ENCODE peak calls at places on chromosomes 6 and 20, in seven cellular contexts. S is HCT116, K is GM23248, V is OCI-LY7, U is MM.1S, R is neural progenitor cell, N is hepatocyte. H is an unnamed sample.

GRCh38 chr20:8589956-8590355 is 457.9 kb downstream of the PLCB1 start:
- DNase-seq in K (no peak), V (no peak), U (no peak), S (no peak), N (no peak), R (no peak), H (no peak)

GRCh38 chr6:113246186-113246585 is 611.0 kb upstream of the MARCKS start:
- DNase-seq in U (no peak), R (no peak), N (no peak), S (no peak), V (no peak), K (no peak), H (no peak)

GRCh38 chr6:21949211-21949801 is 347.5 kb downstream of the PRL start:
- DNase-seq in R (no peak), N (peak; percentile 52), V (no peak), U (no peak), K (no peak), S (no peak), H (no peak)

GRCh38 chr6:44004625-44005506 is 122.4 kb downstream of the MRPL14 start:
- DNase-seq in R (no peak), K (peak; percentile 35), S (no peak), U (no peak), N (no peak), V (peak; percentile 35), H (no peak)

GRCh38 chr6:43706788-43707187 is 19.2 kb upstream of the MRPS18A start:
- DNase-seq in R (no peak), K (no peak), U (peak; percentile 22), N (no peak), S (no peak), V (no peak), H (no peak)

GRCh38 chr6:25447570-25447929 is 168.4 kb downstream of the CARMIL1 start:
- DNase-seq in K (no peak), R (no peak), U (no peak), V (no peak), N (no peak), S (no peak), H (no peak)

GRCh38 chr6:105137388-105137787 is 42.4 kb downstream of the POPDC3 start:
- DNase-seq in R (peak; percentile 33), V (no peak), N (peak; percentile 7), K (peak; percentile 57), S (no peak), U (no peak), H (peak; percentile 24)

GRCh38 chr6:8182209-8182845 is 80.0 kb upstream of the EEF1E1 start:
- DNase-seq in K (peak; percentile 75), U (no peak), N (no peak), R (no peak), S (no peak), V (no peak), H (no peak)

GRCh38 chr20:61044499-61044898 is 207.6 kb upstream of the CDH4 start:
- DNase-seq in U (no peak), K (peak; percentile 2), R (peak; percentile 18), V (no peak), N (no peak), S (no peak), H (peak; percentile 19)

GRCh38 chr6:137489410-137490371 is 4.5 kb downstream of the OLIG3 start:
- DNase-seq in N (no peak), U (no peak), S (no peak), R (peak; percentile 78), K (no peak), V (no peak), H (peak; percentile 71)

GRCh38 chr6:74741608-74742007 is 464.2 kb downstream of the COL12A1 start:
- DNase-seq in V (no peak), U (no peak), R (no peak), S (no peak), N (no peak), K (no peak), H (peak; percentile 7)

GRCh38 chr6:30828027-30828962 is 56.0 kb upstream of the DDR1 start:
- DNase-seq in R (peak; percentile 85), S (no peak), U (peak; percentile 58), V (peak; percentile 77), K (peak; percentile 93), N (peak; percentile 93), H (peak; percentile 87)

GRCh38 chr6:144745434-144745833 is 460.3 kb downstream of the UTRN start:
- DNase-seq in K (no peak), R (no peak), U (no peak), S (no peak), N (no peak), V (no peak), H (no peak)

GRCh38 chr20:41308726-41309413 is 8.7 kb downstream of the ZHX3 start:
- DNase-seq in U (no peak), R (no peak), V (no peak), K (peak; percentile 65), N (no peak), S (no peak), H (no peak)

DNA sequence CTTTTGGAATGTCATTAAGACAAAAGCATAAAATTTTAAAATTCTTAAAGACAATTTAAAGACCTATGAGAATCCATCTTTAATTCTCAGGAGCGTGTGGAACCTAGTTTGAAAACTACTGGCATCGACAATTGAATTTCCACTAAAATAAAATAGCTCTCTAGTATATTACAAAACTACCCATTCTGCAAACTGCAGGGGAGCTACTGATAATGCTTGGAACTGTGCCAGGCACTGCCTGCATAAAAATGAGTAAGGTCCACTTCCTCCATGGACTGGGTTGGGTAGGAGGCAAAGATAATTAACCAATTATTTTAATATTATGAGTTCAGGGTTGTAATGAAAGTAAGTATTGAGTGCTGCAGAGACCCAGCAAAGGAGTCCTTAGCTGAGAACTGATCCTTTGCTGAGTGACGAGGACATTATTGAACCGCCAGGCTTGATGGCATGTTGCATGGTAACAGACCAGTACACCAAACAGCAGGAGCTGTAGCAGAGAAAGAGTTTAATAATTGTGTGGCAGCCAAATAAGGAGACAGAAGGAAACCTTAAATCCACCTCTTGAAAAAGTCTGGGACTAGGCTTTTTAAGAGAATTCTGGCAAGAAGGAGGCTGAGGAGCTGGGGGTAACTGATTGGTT is 261.3 kb downstream of the ESR1 start:
- DNase-seq in U (no peak), R (no peak), V (no peak), S (no peak), K (no peak), N (no peak), H (no peak)
- TF ChIP-seq EZH2phosphoT487 in U (no peak), R (no peak), V (no peak), S (no peak), K (no peak), N (no peak), H (no peak)

GRCh38 chr20:59586613-59587012 is 17.7 kb upstream of the PHACTR3 start:
- DNase-seq in R (no peak), S (no peak), V (no peak), U (no peak), N (no peak), K (no peak), H (no peak)
- H3K4me3 ChIP-seq in R (no peak overlapping the region), S (no peak overlapping the region), V (no peak overlapping the region), U (no peak overlapping the region), N (no peak overlapping the region), K (no peak overlapping the region), H (no peak overlapping the region)

DNA sequence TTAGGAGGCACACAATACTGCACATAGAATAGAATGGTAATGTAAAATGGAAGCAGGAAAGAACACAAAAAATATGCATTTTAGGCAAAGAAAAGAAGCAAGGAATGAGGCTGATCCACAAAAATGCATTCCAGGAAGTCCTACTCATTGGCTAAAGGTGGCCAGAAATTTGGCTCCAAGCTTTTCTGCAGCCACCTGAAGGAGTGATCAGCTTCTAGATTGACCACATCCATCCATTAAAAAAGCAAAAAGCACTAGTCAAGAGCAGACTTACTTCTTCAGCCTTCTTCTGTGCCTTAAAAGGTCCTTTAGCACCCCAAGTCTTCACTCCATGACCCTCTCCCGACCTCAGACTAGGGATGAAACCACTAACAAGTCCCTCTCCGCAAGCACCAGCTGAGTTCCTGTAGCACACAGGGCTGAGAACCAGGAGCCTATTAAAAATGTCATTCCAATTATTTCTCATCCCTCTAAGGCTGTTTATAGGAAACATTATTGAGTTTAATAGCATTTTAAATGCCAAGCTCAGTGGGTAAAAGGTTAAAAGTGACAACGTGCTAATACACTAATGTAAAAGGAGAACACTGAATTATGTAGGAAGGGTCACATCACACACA is 36.5 kb downstream of the TRAM2 start:
- DNase-seq in K (peak; percentile 54), U (no peak), V (no peak), S (no peak), R (no peak), N (no peak), H (no peak)
- TF ChIP-seq EZH2phosphoT487 in K (no peak), U (no peak), V (no peak), S (no peak), R (no peak), N (no peak), H (no peak)

GRCh38 chr6:154996841-154997311 is 1.8 kb downstream of the TIAM2 start:
- DNase-seq in V (no peak), S (no peak), U (no peak), N (peak; percentile 44), K (no peak), R (peak; percentile 47), H (peak; percentile 32)
- H3K4me3 ChIP-seq in V (no peak overlapping the region), S (no peak overlapping the region), U (no peak overlapping the region), N (no peak overlapping the region), K (no peak overlapping the region), R (no peak overlapping the region), H (peak overlapping the region; percentile 95)

GRCh38 chr6:35363293-35363750 is 21.0 kb downstream of the PPARD start:
- DNase-seq in N (peak; percentile 57), U (no peak), K (peak; percentile 66), V (no peak), S (no peak), R (peak; percentile 21), H (peak; percentile 17)

GRCh38 chr6:35368038-35368887 is 25.9 kb downstream of the PPARD start:
- DNase-seq in S (peak; percentile 93), U (no peak), V (peak; percentile 29), K (peak; percentile 90), N (peak; percentile 45), R (no peak), H (no peak)

GRCh38 chr6:35367646-35368037 is 25.3 kb downstream of the PPARD start:
- DNase-seq in N (no peak), S (no peak), V (no peak), U (no peak), K (no peak), R (no peak), H (no peak)

GRCh38 chr6:35362200-35362599 is 19.8 kb downstream of the PPARD start:
- DNase-seq in U (no peak), V (no peak), R (no peak), K (no peak), N (no peak), S (no peak), H (no peak)

GRCh38 chr6:35365599-35366596 is 23.5 kb downstream of the PPARD start:
- DNase-seq in S (peak; percentile 27), K (no peak), R (no peak), N (no peak), V (no peak), U (no peak), H (no peak)
- TF ChIP-seq EZH2phosphoT487 in S (no peak), K (no peak), R (no peak), N (no peak), V (no peak), U (no peak), H (no peak)

DNA sequence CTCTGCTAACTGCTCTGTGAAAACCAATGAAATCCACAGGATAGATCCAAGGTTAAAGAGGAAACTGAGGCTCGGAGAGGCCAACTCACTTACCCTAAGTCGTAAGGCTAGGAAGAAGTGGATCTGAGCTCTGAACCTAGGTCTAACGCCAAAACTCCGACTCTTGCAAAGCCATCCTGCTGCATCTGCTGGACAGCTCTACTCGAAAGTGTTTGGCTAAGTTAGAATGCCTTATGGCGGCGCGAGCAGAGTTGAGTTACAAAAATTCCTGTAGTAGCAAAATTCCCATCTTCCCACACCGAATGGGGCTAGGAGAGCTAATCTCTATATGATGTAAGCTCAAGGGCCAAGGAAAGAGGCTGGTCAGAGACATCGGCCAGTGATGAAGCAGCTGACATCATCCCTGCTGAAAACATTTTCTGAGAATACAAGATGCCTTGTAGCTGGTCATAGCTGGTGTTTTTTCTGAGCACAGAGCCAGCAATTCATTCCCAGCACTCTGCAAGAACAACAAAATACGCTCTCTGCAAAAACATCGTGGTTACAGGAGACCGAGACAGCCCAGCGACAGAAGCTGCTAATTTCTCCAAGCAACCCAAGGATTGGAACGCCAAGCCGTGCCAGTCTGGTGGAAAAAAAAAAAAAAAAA is 1.8 kb downstream of the SPATA2 start:
- DNase-seq in R (no peak), U (no peak), V (no peak), N (no peak), K (peak; percentile 49), S (no peak), H (no peak)
- H3K4me3 ChIP-seq in R (peak overlapping the region; percentile 81), U (no peak overlapping the region), V (peak overlapping the region; percentile 98), N (no peak overlapping the region), K (peak overlapping the region; percentile 91), S (peak overlapping the region; percentile 90), H (peak overlapping the region; percentile 99)